ENCODE peak calls at places on chromosomes 13 and 19, in five cellular contexts. U is A549, Y is K562, S is endothelial cell of umbilical vein, Q is GM12878. B is an unnamed sample.

GRCh38 chr19:982567-983170 is 1.5 kb upstream of the WDR18 start:
- DNase-seq in U (peak), S (peak), Q (no peak), Y (peak), B (peak)

GRCh38 chr13:74586839-74587238 is 452.6 kb upstream of the KLF12 start:
- DNase-seq in U (no peak), Q (no peak), S (no peak), Y (no peak), B (no peak)

GRCh38 chr13:46588019-46588418 is 35.0 kb downstream of the LRCH1 start:
- DNase-seq in U (no peak), Y (no peak), Q (no peak), S (no peak), B (no peak)

GRCh38 chr13:50126378-50127016 is 111.3 kb downstream of the KCNRG start:
- DNase-seq in U (peak), S (peak), Y (no peak), Q (no peak), B (peak)

GRCh38 chr19:1811472-1811894 is 593 bp downstream of the ATP8B3 start:
- DNase-seq in U (peak), Y (peak), Q (no peak), S (peak), B (peak)

GRCh38 chr13:23466144-23467002 is 32.9 kb upstream of the SACS start:
- DNase-seq in S (peak), U (peak), Y (peak), Q (peak), B (peak)

GRCh38 chr19:30046522-30046921 is 104.5 kb downstream of the URI1 start:
- DNase-seq in Y (no peak), S (no peak), U (no peak), Q (peak), B (peak)

GRCh38 chr19:15305582-15306334 is 26.6 kb downstream of the BRD4 start:
- DNase-seq in Q (no peak), Y (no peak), S (no peak), U (no peak), B (no peak)

GRCh38 chr13:52664269-52664668 is 11.6 kb downstream of the SUGT1 start:
- DNase-seq in U (no peak), Q (no peak), S (no peak), Y (no peak), B (no peak)

GRCh38 chr13:25860862-25861261 is 191.0 kb downstream of the SHISA2 start:
- DNase-seq in U (no peak), Q (no peak), Y (no peak), S (no peak), B (no peak)

GRCh38 chr13:101481421-101481820 is 28.9 kb downstream of the ITGBL1 start:
- DNase-seq in Q (no peak), U (no peak), S (no peak), Y (no peak), B (no peak)

GRCh38 chr13:44768775-44769578 is 192.8 kb upstream of the TSC22D1 start:
- DNase-seq in S (no peak), Y (no peak), Q (peak), U (no peak), B (no peak)
- TF ChIP-seq MYC in S (no peak), Y (no peak), Q (no peak), U (no peak), B (no peak)

GRCh38 chr19:47419037-47419783 is at the start of gene MEIS3:
- DNase-seq in Y (peak), U (no peak), S (no peak), Q (no peak), B (peak)
- H3K4me3 ChIP-seq in Y (peak), U (peak), S (no peak), Q (no peak), B (no peak)

GRCh38 chr19:10797078-10797477 is 38.9 kb downstream of the TMED1 start:
- DNase-seq in S (no peak), Q (no peak), U (no peak), Y (no peak), B (no peak)
- TF ChIP-seq MYC in S (no peak), Q (no peak), U (no peak), Y (no peak), B (no peak)

DNA sequence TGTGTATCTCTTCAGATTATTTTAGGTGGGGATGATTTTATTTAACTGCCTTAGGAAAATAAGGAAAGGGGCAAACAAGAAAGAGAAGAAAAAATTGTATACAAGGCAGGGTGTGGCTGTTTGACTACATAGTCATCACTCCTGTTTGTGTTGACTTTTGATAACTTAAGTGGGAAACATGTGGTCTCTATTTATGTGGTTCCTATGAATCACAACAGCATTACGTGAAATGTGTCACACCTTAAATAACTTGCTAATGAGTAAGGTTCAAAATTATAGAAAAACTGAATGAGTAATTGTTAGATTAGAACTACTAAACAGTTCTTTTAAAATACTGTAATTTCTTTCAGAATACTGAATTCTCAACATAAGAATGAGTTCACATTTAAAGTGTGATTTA is 69.3 kb downstream of the LMO7 start:
- DNase-seq in S (peak), Q (no peak), Y (no peak), U (peak), B (no peak)
- H3K4me3 ChIP-seq in S (no peak), Q (no peak), Y (no peak), U (no peak), B (no peak)

GRCh38 chr13:62137629-62138405 is 722.2 kb upstream of the PCDH20 start:
- DNase-seq in Y (no peak), S (no peak), U (no peak), Q (no peak), B (no peak)

GRCh38 chr13:62139597-62139996 is 723.9 kb upstream of the PCDH20 start:
- DNase-seq in Y (no peak), U (no peak), S (no peak), Q (no peak), B (no peak)

GRCh38 chr13:62142048-62142447 is 726.4 kb upstream of the PCDH20 start:
- DNase-seq in Y (no peak), U (no peak), S (no peak), Q (no peak), B (no peak)
- TF ChIP-seq MYC in Y (no peak), U (no peak), S (no peak), Q (no peak), B (no peak)

GRCh38 chr13:30908416-30908980 is 2.4 kb downstream of the MEDAG start:
- DNase-seq in Y (no peak), U (no peak), S (peak), Q (no peak), B (no peak)

GRCh38 chr13:30905932-30906383 is at the start of gene MEDAG:
- DNase-seq in S (peak), Y (no peak), U (no peak), Q (no peak), B (no peak)

GRCh38 chr13:30904043-30904442 is 2.0 kb upstream of the MEDAG start:
- DNase-seq in Q (no peak), U (no peak), Y (no peak), S (no peak), B (no peak)

GRCh38 chr13:30907167-30907761 is 1.2 kb downstream of the MEDAG start:
- DNase-seq in Y (no peak), U (no peak), Q (no peak), S (peak), B (no peak)

GRCh38 chr13:30906411-30906990 is 430 bp downstream of the MEDAG start:
- DNase-seq in Q (no peak), Y (no peak), U (no peak), S (peak), B (no peak)
- H3K4me3 ChIP-seq in Q (no peak), Y (no peak), U (peak), S (peak), B (no peak)

GRCh38 chr13:21243045-21243842 is 66.8 kb downstream of the MRPL57 start:
- DNase-seq in U (no peak), Q (no peak), S (no peak), Y (no peak), B (no peak)

GRCh38 chr13:21238267-21238666 is 61.8 kb downstream of the MRPL57 start:
- DNase-seq in U (no peak), Y (no peak), Q (no peak), S (no peak), B (no peak)

GRCh38 chr13:21243843-21244184 is 67.4 kb downstream of the MRPL57 start:
- DNase-seq in S (no peak), Q (no peak), Y (no peak), U (no peak), B (no peak)

GRCh38 chr13:21242236-21242635 is 65.8 kb downstream of the MRPL57 start:
- DNase-seq in Q (no peak), S (no peak), U (no peak), Y (no peak), B (peak)

DNA sequence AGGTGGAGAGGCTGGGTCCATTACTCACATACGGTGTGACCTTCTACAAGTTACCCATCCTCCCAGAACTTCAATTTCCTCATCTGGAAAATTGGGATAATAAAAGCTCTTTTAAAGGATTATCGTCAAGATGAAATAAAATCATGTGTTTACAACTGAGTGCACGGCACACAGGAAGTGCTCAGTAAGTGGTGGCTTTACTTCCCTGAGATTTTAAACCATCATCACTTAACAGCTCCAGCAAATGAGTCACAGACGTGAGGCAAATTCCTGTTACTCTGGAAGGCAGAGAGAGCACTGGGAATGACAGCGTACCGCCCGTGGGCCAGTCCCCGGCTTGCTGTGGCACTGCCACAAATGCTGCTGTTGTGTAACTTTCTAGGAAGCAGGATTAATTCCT is 64.1 kb downstream of the MRPL57 start:
- DNase-seq in U (no peak), S (peak), Q (no peak), Y (no peak), B (no peak)
- TF ChIP-seq MYC in U (no peak), S (no peak), Q (no peak), Y (no peak), B (no peak)

DNA sequence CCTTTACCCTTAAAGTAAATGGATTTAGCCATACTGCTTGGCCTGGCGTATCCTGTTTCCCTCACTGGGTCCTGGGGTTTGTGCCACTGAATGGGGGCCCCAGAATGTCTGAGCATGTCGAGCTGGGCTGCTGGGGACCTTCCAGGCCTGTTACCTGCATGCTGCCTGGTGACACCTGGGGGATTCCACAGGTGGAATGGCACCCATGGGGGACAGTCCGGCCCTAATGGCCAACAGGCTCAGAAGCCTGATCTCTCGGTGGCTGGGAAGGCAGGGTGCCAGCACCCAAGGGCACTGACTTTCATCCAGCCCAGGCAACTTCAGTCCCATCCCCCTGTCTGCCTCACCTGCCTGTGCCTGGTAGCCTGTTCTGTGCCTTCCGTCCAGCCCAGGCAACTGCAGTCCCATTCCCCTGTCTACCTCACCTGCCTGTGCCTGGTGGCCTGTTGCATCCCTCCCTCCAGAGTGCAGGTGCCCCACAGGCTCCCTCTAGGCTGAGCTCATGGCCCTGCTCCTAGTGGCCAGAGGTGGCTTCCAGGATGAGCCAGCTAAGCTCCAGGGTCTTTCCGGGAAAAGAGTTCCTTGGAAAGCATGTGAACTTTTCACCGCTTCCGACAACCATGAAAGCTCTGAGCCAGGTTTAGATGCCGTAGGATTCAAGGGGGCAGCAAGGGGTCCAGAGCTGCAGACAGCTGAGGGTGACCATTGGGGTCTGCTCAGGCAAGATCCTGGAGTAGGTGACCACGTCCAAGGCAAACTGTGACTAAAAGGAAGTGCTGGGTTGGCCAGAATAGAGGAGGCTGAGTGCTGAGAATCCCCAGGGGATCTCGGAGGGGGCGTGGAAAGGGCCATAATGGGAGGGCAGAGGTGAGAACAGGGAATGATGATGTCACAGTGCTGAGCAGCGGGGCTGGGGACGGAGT is 30.3 kb upstream of the ZNF492 start:
- DNase-seq in Q (no peak), U (no peak), Y (no peak), S (no peak), B (peak)
- H3K4me3 ChIP-seq in Q (no peak), U (no peak), Y (no peak), S (no peak), B (no peak)

GRCh38 chr13:80374453-80374852 is 33.5 kb upstream of the SPRY2 start:
- DNase-seq in S (no peak), Y (no peak), U (no peak), Q (no peak), B (no peak)
- TF ChIP-seq MYC in S (no peak), Y (no peak), U (no peak), Q (no peak), B (no peak)

DNA sequence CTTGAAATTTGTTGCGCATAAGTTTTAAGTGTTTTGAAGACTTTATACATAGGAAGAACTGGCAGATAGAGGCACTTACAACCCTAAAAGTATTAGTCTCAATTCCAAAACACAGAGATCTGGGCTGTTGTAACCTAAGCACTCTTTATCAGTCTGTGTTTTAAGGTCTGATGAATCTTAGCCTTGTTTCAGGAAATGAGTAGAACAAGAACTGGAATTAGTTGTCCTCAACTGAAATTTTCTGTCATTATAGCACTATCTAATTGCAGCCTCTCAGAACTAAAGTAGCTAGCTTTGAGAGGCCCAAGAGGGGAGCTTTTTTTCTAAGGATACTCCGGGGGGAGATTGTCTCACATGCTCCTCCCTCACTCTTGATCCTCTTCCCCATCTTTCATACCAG is 13.0 kb downstream of the HNRNPM start:
- DNase-seq in Y (no peak), U (no peak), S (no peak), Q (no peak), B (no peak)
- H3K4me3 ChIP-seq in Y (no peak), U (no peak), S (no peak), Q (no peak), B (no peak)